ENCODE peak calls at places on chromosomes 16 and 17, in five cellular contexts. G is progenitor cell of endocrine pancreas, F is heart left ventricle, Z is AG04450, Q is type B pancreatic cell. S is an unnamed sample.

GRCh38 chr16:56192644-56192960 is 1.3 kb downstream of the GNAO1 start:
- DNase-seq in G (no peak), Q (no peak), F (no peak), Z (no peak), S (no peak)

GRCh38 chr16:895371-895770 is 75.4 kb downstream of the LMF1 start:
- DNase-seq in Z (no peak), Q (no peak), F (no peak), G (no peak), S (no peak)

GRCh38 chr16:63816304-63816703 is 1305.6 kb downstream of the CDH11 start:
- DNase-seq in Z (no peak), F (no peak), Q (no peak), G (no peak), S (no peak)

GRCh38 chr16:1154887-1155331 is 2.0 kb downstream of the CACNA1H start:
- DNase-seq in F (no peak), G (no peak), Z (no peak), Q (no peak), S (no peak)

GRCh38 chr17:41814195-41814594 is 1.4 kb downstream of the FKBP10 start:
- DNase-seq in Z (no peak), F (no peak), Q (no peak), G (no peak), S (no peak)

GRCh38 chr16:67055712-67056487 is 27.0 kb downstream of the CBFB start:
- DNase-seq in G (no peak), Q (no peak), F (no peak), Z (peak), S (peak)

GRCh38 chr16:89691231-89691985 is 4.9 kb downstream of the CDK10 start:
- DNase-seq in G (no peak), Z (no peak), Q (no peak), F (no peak), S (no peak)

GRCh38 chr17:12995106-12995895 is 22.5 kb downstream of the ELAC2 start:
- DNase-seq in Q (no peak), G (no peak), F (no peak), Z (no peak), S (no peak)

GRCh38 chr16:52436646-52437645 is 110.0 kb downstream of the TOX3 start:
- DNase-seq in G (no peak), F (no peak), Z (no peak), Q (no peak), S (no peak)

GRCh38 chr16:66091462-66091861 is 275.0 kb upstream of the CDH5 start:
- DNase-seq in F (no peak), Z (no peak), G (no peak), Q (no peak), S (peak)

GRCh38 chr16:370443-370842 is at the start of gene MRPL28:
- DNase-seq in F (peak), Q (peak), G (peak), Z (peak), S (peak)

GRCh38 chr17:12814718-12815117 is 25.4 kb downstream of the ARHGAP44 start:
- DNase-seq in G (no peak), F (no peak), Z (no peak), Q (no peak), S (no peak)

GRCh38 chr17:78822552-78822951 is 18.1 kb downstream of the USP36 start:
- DNase-seq in G (no peak), Z (peak), Q (no peak), F (no peak), S (peak)

GRCh38 chr17:8941520-8941919 is 24.0 kb downstream of the PIK3R5 start:
- DNase-seq in F (no peak), Q (no peak), G (no peak), Z (no peak), S (no peak)

GRCh38 chr17:40605301-40605700 is 40.0 kb upstream of the CCR7 start:
- DNase-seq in Z (no peak), G (no peak), F (no peak), Q (no peak), S (no peak)

GRCh38 chr17:32266389-32267269 is 997 bp downstream of the RHBDL3 start:
- DNase-seq in Q (no peak), Z (no peak), F (no peak), G (peak), S (no peak)

GRCh38 chr17:28661635-28662526 is at the start of the genes SDF2 and SUPT6H:
- DNase-seq in Q (peak), G (peak), F (peak), Z (no peak), S (peak)

GRCh38 chr16:80517846-80518245 is 22.9 kb upstream of the DYNLRB2 start:
- DNase-seq in Q (no peak), F (no peak), G (no peak), Z (no peak), S (no peak)

GRCh38 chr17:77681820-77682219 is 276.7 kb upstream of the TNRC6C start:
- DNase-seq in Q (no peak), G (no peak), F (peak), Z (no peak), S (no peak)

GRCh38 chr17:82153745-82154375 is 55.8 kb upstream of the FASN start:
- DNase-seq in Z (peak), Q (peak), G (peak), F (peak), S (peak)

GRCh38 chr17:3635474-3636153 is 436 bp downstream of the SHPK start:
- DNase-seq in F (no peak), Z (no peak), G (no peak), Q (no peak), S (no peak)

GRCh38 chr17:3639981-3640596 is 3.5 kb downstream of the CTNS start:
- DNase-seq in Q (no peak), F (no peak), Z (no peak), G (no peak), S (peak)

GRCh38 chr16:77723108-77723514 is 797 bp downstream of the NUDT7 start:
- DNase-seq in Q (no peak), G (no peak), Z (peak), F (peak), S (peak)

GRCh38 chr17:50640701-50641338 is 6.1 kb downstream of the ABCC3 start:
- DNase-seq in Z (no peak), G (no peak), F (peak), Q (no peak), S (no peak)

GRCh38 chr16:12677472-12677871 is 126.2 kb downstream of the CPPED1 start:
- DNase-seq in Z (no peak), F (no peak), G (no peak), Q (no peak), S (no peak)

GRCh38 chr17:77320501-77321256 is 179.9 kb downstream of the SEC14L1 start:
- DNase-seq in F (no peak), G (no peak), Q (no peak), Z (no peak), S (peak)

GRCh38 chr17:72926171-72926570 is 166.3 kb downstream of the SLC39A11 start:
- DNase-seq in Q (no peak), Z (no peak), F (no peak), G (no peak), S (no peak)

GRCh38 chr16:12375341-12375740 is 398.8 kb downstream of the SNX29 start:
- DNase-seq in F (peak), G (no peak), Z (no peak), Q (no peak), S (no peak)

GRCh38 chr16:14491831-14492529 is 138.1 kb downstream of the PARN start:
- DNase-seq in F (no peak), G (no peak), Z (no peak), Q (no peak), S (no peak)

GRCh38 chr16:89103156-89103555 is 9.5 kb downstream of the ACSF3 start:
- DNase-seq in Q (no peak), Z (no peak), G (no peak), F (no peak), S (no peak)

GRCh38 chr16:87017388-87018012 is 299.7 kb downstream of the C16orf95 start:
- DNase-seq in G (no peak), Q (no peak), F (no peak), Z (peak), S (peak)

GRCh38 chr17:49132317-49132698 is 261 bp upstream of the B4GALNT2 start:
- DNase-seq in Z (no peak), F (no peak), Q (no peak), G (no peak), S (no peak)

GRCh38 chr17:7836596-7837374 is 2.8 kb downstream of the KDM6B start:
- DNase-seq in G (peak), Z (peak), Q (peak), F (peak), S (peak)

GRCh38 chr16:87575027-87575804 is 27.1 kb upstream of the JPH3 start:
- DNase-seq in G (no peak), F (no peak), Q (no peak), Z (no peak), S (no peak)

GRCh38 chr17:9021158-9021984 is at the start of gene NTN1:
- DNase-seq in Z (no peak), Q (peak), F (peak), G (peak), S (no peak)

GRCh38 chr17:77354721-77355455 is 214.1 kb downstream of the SEC14L1 start:
- DNase-seq in F (peak), Z (peak), Q (no peak), G (no peak), S (peak)

GRCh38 chr17:9647014-9647413 is 1.7 kb downstream of the USP43 start:
- DNase-seq in Z (no peak), G (no peak), Q (no peak), F (no peak), S (no peak)

GRCh38 chr17:82242977-82243647 is 14.3 kb downstream of the SLC16A3 start:
- DNase-seq in Z (peak), G (no peak), Q (no peak), F (peak), S (peak)

GRCh38 chr17:59327891-59328290 is 3.6 kb upstream of the YPEL2 start:
- DNase-seq in Q (no peak), Z (no peak), F (no peak), G (no peak), S (no peak)

DNA sequence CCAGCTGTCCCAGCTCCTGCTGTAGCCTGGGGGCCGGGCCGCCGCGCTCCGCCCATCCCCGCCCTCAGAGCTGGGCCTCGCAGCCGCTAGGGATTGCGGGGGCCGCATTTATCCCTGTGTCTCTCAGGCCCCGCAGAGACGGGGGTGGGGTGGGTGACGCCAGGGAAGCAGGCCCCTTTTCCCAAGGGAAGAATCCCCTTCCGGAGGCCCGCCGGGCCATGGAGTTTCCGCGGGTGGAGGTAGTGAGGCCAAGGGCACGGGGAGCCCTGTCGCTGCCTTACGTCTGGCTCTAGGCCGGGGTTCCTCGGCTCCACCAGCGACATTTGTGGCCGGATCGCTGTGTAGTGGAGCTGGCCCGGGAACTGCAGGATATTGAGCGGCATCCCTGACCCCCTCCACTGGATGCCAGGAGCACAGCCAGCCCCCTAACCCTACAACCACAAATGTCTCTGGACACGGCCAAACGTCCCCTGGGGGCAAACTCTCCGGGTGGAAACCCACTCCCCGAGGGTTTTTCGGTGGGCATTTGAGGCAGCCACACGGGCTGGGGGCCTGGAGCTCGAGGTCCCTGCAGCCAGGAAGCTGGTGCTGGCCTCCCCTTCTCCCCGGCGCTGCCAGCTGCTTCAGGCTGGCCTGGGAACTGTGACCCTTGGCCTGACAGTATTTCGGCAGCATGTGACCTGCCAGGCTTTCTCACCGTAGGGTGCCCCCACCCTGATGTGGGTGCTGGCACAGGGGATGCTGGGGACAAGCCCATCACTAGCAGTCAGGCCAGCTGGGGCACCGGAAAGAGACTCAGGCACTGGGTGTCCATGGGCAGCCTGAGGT is 12.0 kb upstream of the CD300A start:
- DNase-seq in Q (peak), Z (peak), G (no peak), F (peak), S (no peak)
- TF ChIP-seq CTCF in Q (peak), Z (no peak), G (peak), F (peak), S (no peak)

GRCh38 chr16:85092309-85092708 is 20.0 kb downstream of the CIBAR2 start:
- DNase-seq in F (no peak), Z (no peak), G (no peak), Q (no peak), S (no peak)
- TF ChIP-seq CTCF in F (no peak), Z (no peak), G (no peak), Q (no peak), S (no peak)

GRCh38 chr17:43784628-43785101 is 4.4 kb downstream of the CFAP97D1 start:
- DNase-seq in Z (no peak), F (no peak), G (no peak), Q (no peak), S (no peak)

GRCh38 chr17:43789482-43789881 is 9.2 kb downstream of the CFAP97D1 start:
- DNase-seq in F (no peak), Z (no peak), G (no peak), Q (no peak), S (no peak)

GRCh38 chr17:43791589-43791988 is 11.4 kb downstream of the CFAP97D1 start:
- DNase-seq in Z (no peak), F (no peak), G (no peak), Q (no peak), S (no peak)

GRCh38 chr17:43787728-43788127 is 7.5 kb downstream of the CFAP97D1 start:
- DNase-seq in Z (no peak), G (no peak), Q (no peak), F (no peak), S (no peak)

DNA sequence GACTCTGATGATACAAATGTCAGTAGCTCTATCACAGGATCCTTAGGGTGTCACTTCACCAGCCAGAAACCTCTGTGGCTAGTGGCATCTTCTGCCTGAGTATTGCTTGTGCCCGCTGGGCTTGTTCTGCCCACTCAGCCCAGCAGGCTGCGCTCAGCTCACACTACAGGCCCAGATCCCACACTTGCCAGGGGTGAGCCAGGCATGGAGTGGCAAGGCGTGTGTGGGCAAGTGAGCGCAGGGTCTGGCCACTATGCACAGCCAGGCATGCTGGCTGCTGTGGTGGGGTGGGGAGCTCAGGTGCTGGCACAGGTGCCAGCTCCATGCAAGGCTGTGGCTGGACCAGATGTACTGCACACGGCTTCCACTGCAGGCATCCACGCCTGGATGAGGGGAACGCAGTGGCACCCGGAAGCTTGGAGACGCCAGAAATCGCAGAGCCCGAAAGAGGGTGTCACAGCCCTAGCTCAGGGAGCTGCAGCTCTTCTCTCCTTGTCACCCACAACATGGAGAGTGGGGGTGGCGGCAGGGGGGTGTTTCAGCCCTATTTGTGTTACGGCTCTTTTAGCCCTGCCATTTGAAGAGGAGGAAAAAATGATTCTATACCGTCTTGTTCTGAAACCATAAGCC is 10.2 kb downstream of the CFAP97D1 start:
- DNase-seq in Q (no peak), F (no peak), Z (no peak), G (no peak), S (no peak)
- TF ChIP-seq CTCF in Q (no peak), F (no peak), Z (peak), G (no peak), S (no peak)

GRCh38 chr17:61340431-61340830 is 59.2 kb upstream of the TBX2 start:
- DNase-seq in Q (no peak), G (no peak), Z (no peak), F (no peak), S (no peak)

GRCh38 chr17:61338874-61339478 is 60.7 kb upstream of the TBX2 start:
- DNase-seq in Z (no peak), F (no peak), Q (no peak), G (no peak), S (no peak)

GRCh38 chr17:61337247-61337812 is 62.3 kb upstream of the TBX2 start:
- DNase-seq in G (no peak), Q (no peak), F (no peak), Z (no peak), S (no peak)

GRCh38 chr17:61335845-61336655 is 63.6 kb upstream of the TBX2 start:
- DNase-seq in F (no peak), Q (no peak), G (no peak), Z (no peak), S (no peak)

DNA sequence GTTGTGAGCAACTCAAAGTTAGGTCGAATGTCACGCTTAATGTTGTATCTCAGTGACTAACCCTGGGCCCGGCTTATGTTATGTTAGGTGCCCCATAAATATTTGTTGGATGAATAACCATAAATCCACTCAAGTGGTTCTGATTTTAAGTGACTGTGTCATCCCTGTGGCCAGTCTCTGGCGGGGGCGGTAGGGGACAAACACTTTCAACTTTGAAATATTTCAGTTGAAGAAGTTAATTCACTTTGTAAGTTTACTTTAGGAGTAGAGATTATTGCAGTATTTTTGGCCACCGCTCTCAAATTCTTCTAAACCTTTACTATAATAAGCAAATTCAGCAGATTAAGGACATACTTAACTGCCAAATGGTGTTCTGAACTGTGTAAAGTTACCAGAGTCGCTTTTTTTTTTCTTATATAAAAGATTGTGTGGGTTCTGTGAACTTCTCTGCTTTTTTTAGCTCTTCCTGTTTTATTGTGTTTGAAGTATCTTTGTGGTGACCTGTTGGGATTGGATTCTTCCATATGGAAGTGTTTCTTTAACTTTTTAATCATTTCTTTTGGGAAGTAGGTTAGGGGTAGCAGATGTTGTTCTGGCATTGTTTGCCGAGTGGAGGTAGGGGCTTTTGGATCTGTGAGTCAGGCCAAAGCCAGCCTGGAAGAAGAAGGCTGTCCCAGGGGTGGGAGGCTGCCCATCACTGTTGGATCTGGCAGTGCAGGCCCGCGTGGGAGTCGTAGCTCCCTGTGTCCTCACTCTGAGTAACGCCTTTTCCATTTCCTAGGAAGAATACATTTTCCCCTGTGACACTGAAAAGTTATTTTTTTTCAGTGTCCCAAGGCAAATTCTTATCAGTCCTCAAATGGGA is 61.4 kb upstream of the TBX2 start:
- DNase-seq in G (no peak), Z (no peak), Q (no peak), F (no peak), S (peak)
- TF ChIP-seq CTCF in G (no peak), Z (no peak), Q (no peak), F (no peak), S (no peak)

GRCh38 chr17:6124856-6125255 is 54.7 kb downstream of the WSCD1 start:
- DNase-seq in G (no peak), F (no peak), Z (no peak), Q (no peak), S (no peak)
- TF ChIP-seq CTCF in G (no peak), F (no peak), Z (no peak), Q (no peak), S (no peak)

GRCh38 chr16:28822520-28823290 is at the start of gene ATXN2L:
- DNase-seq in F (peak), Q (peak), G (peak), Z (peak), S (peak)
- TF ChIP-seq CTCF in F (no peak), Q (peak), G (no peak), Z (no peak), S (no peak)

S was measured in AG09319.